ENCODE peak calls at places on chromosomes 1 and 21, in seven cellular contexts. S is heart right ventricle, J is GM23338, Y is neuronal stem cell, N is psoas muscle, M is neural progenitor cell, F is cardiac muscle cell. Z is an unnamed sample.
A peak's percentile ranks its signal among the peaks of the same experiment; 100 is the strongest.

GRCh38 chr1:109472779-109473178 is 6.4 kb downstream of the SYPL2 start:
- DNase-seq in S (no peak), J (no peak), Y (no peak), N (no peak), M (no peak), F (no peak), Z (no peak)

GRCh38 chr1:42456754-42457089 is 379 bp downstream of the PPCS start:
- DNase-seq in S (no peak), J (peak; percentile 72), Y (no peak), N (peak; percentile 43), M (no peak), F (no peak), Z (peak; percentile 54)

GRCh38 chr21:38787461-38788274 is 18.1 kb upstream of the ETS2 start:
- DNase-seq in S (no peak), J (peak; percentile 37), Y (no peak), N (no peak), M (no peak), F (no peak), Z (no peak)

GRCh38 chr1:22317231-22317919 is 134.3 kb upstream of the ZBTB40 start:
- DNase-seq in S (no peak), J (peak; percentile 76), Y (peak; percentile 24), N (no peak), M (peak; percentile 66), F (peak; percentile 36), Z (no peak)

GRCh38 chr1:57831624-57832023 is 407.8 kb upstream of the DAB1 start:
- DNase-seq in S (no peak), J (no peak), Y (no peak), N (no peak), M (no peak), F (no peak), Z (no peak)

GRCh38 chr1:167728818-167729410 is 7.1 kb downstream of the MPZL1 start:
- DNase-seq in S (no peak), J (no peak), Y (no peak), N (no peak), M (no peak), F (no peak), Z (no peak)

GRCh38 chr1:110337704-110338199 is 1.4 kb upstream of the RBM15 start:
- DNase-seq in S (peak; percentile 48), J (peak; percentile 67), Y (peak; percentile 38), N (peak; percentile 37), M (peak; percentile 68), F (peak; percentile 51), Z (peak; percentile 46)

GRCh38 chr1:26848947-26849774 is 13.8 kb upstream of the SFN start:
- DNase-seq in S (no peak), J (no peak), Y (no peak), N (peak; percentile 61), M (no peak), F (no peak), Z (peak; percentile 81)

GRCh38 chr1:29641921-29642320 is 405.6 kb downstream of the PTPRU start:
- DNase-seq in S (no peak), J (no peak), Y (no peak), N (no peak), M (no peak), F (no peak), Z (no peak)

GRCh38 chr1:240350910-240351331 is 259.2 kb downstream of the FMN2 start:
- DNase-seq in S (no peak), J (no peak), Y (no peak), N (no peak), M (no peak), F (no peak), Z (no peak)

GRCh38 chr21:45556645-45557601 is 14.7 kb upstream of the SLC19A1 start:
- DNase-seq in S (no peak), J (no peak), Y (no peak), N (no peak), M (no peak), F (no peak), Z (no peak)

GRCh38 chr1:6969106-6969505 is 183.9 kb downstream of the CAMTA1 start:
- DNase-seq in S (no peak), J (no peak), Y (no peak), N (no peak), M (no peak), F (no peak), Z (no peak)

GRCh38 chr1:161678510-161678909 is 15.6 kb downstream of the FCGR2B start:
- DNase-seq in S (no peak), J (no peak), Y (no peak), N (no peak), M (no peak), F (no peak), Z (no peak)

GRCh38 chr1:40451238-40451585 is 936 bp downstream of the ZFP69B start:
- DNase-seq in S (no peak), J (peak; percentile 6), Y (no peak), N (no peak), M (no peak), F (no peak), Z (no peak)

GRCh38 chr1:55673416-55673815 is 458.3 kb upstream of the USP24 start:
- DNase-seq in S (no peak), J (no peak), Y (no peak), N (no peak), M (no peak), F (no peak), Z (no peak)

GRCh38 chr1:33081554-33082305 is 777 bp downstream of the AZIN2 start:
- DNase-seq in S (no peak), J (peak; percentile 51), Y (no peak), N (no peak), M (peak; percentile 57), F (peak; percentile 22), Z (no peak)

GRCh38 chr1:174337000-174337681 is 110.6 kb upstream of the GPR52 start:
- DNase-seq in S (no peak), J (no peak), Y (no peak), N (no peak), M (no peak), F (no peak), Z (no peak)

GRCh38 chr21:32193066-32193465 is 85.8 kb downstream of the MIS18A start:
- DNase-seq in S (no peak), J (no peak), Y (no peak), N (no peak), M (no peak), F (no peak), Z (peak; percentile 5)

GRCh38 chr21:25280061-25280460 is 327.2 kb downstream of the MRPL39 start:
- DNase-seq in S (no peak), J (peak; percentile 2), Y (no peak), N (no peak), M (no peak), F (no peak), Z (no peak)

GRCh38 chr1:38038836-38039235 is 7.8 kb downstream of the POU3F1 start:
- DNase-seq in S (no peak), J (no peak), Y (no peak), N (no peak), M (no peak), F (no peak), Z (no peak)

GRCh38 chr1:206513312-206514111 is 6.2 kb downstream of the RASSF5 start:
- DNase-seq in S (peak; percentile 64), J (no peak), Y (no peak), N (peak; percentile 76), M (no peak), F (no peak), Z (no peak)

GRCh38 chr1:217919683-217920502 is 288.7 kb downstream of the SPATA17 start:
- DNase-seq in S (no peak), J (peak; percentile 12), Y (no peak), N (no peak), M (peak; percentile 32), F (no peak), Z (no peak)

GRCh38 chr21:31905444-31906400 is 32.9 kb downstream of the HUNK start:
- DNase-seq in S (no peak), J (no peak), Y (no peak), N (no peak), M (no peak), F (no peak), Z (no peak)

GRCh38 chr1:38489844-38490270 is 369.7 kb downstream of the RRAGC start:
- DNase-seq in S (no peak), J (peak; percentile 98), Y (no peak), N (no peak), M (peak; percentile 84), F (peak; percentile 43), Z (no peak)

GRCh38 chr21:32611471-32611997 is 643 bp downstream of the CFAP298 start:
- DNase-seq in S (peak; percentile 18), J (peak; percentile 60), Y (no peak), N (no peak), M (peak; percentile 57), F (peak; percentile 57), Z (peak; percentile 35)

GRCh38 chr1:36204347-36204909 is 19.8 kb upstream of the THRAP3 start:
- DNase-seq in S (peak; percentile 38), J (no peak), Y (no peak), N (peak; percentile 55), M (no peak), F (no peak), Z (no peak)

GRCh38 chr1:30400436-30400975 is 322.9 kb downstream of the MATN1 start:
- DNase-seq in S (no peak), J (no peak), Y (no peak), N (no peak), M (no peak), F (no peak), Z (no peak)

GRCh38 chr1:233227930-233228465 is 67.5 kb downstream of the PCNX2 start:
- DNase-seq in S (no peak), J (no peak), Y (no peak), N (no peak), M (no peak), F (no peak), Z (no peak)

GRCh38 chr1:79902418-79902817 is 895.9 kb upstream of the ADGRL4 start:
- DNase-seq in S (no peak), J (no peak), Y (no peak), N (no peak), M (no peak), F (no peak), Z (no peak)

DNA sequence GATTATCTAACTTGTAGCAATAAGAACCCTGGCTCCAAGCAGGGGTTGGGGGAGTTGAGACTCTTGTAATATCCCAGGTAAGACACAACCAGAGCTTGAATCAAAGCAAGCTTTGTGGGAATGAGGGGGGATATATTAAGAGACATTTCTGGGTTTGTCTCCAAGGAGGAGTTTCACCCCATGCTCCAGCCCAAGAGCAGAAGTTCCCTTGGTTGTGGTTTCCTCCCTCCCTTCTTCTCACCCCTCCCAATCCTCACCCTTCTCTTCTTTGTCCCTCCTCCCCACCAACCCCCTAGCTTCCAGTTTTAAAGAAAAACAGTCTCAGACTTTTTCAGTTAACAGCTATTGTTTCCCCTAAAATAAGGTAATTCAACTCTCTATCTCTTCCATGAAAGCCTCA is 11.9 kb downstream of the TRAF3IP3 start:
- DNase-seq in S (no peak), J (no peak), Y (no peak), N (no peak), M (no peak), F (no peak), Z (no peak)
- H3K4me3 ChIP-seq in S (no peak overlapping the region), J (no peak overlapping the region), Y (no peak overlapping the region), N (no peak overlapping the region), M (no peak overlapping the region), F (no peak overlapping the region), Z (no peak overlapping the region)

GRCh38 chr21:20020032-20020431 is 978.2 kb upstream of the NCAM2 start:
- DNase-seq in S (no peak), J (no peak), Y (no peak), N (no peak), M (no peak), F (no peak), Z (no peak)
- H3K4me1 ChIP-seq in S (no peaks in the 10 kb centered on the region), J (peaks cover 16% of the 10 kb centered on the region), Y (no peaks in the 10 kb centered on the region), N (no peaks in the 10 kb centered on the region), M (no peaks in the 10 kb centered on the region), F (no peaks in the 10 kb centered on the region), Z (no peaks in the 10 kb centered on the region)

GRCh38 chr21:43802713-43803313 is 13.4 kb downstream of the RRP1 start:
- DNase-seq in S (no peak), J (no peak), Y (no peak), N (no peak), M (no peak), F (no peak), Z (no peak)
- H3K36me3 ChIP-seq in S (peaks cover 9% of the 10 kb centered on the region), J (peaks cover 8% of the 10 kb centered on the region), Y (peaks cover 81% of the 10 kb centered on the region), N (peaks cover 75% of the 10 kb centered on the region), M (no peaks in the 10 kb centered on the region), F (peaks cover 16% of the 10 kb centered on the region), Z (peaks cover 68% of the 10 kb centered on the region)

GRCh38 chr21:34524671-34525601 is 12.9 kb upstream of the KCNE1 start:
- DNase-seq in S (no peak), J (peak; percentile 81), Y (no peak), N (no peak), M (peak; percentile 63), F (no peak), Z (no peak)
- H3K4me3 ChIP-seq in S (peak overlapping the region; percentile 60), J (peak overlapping the region; percentile 29), Y (no peak overlapping the region), N (peak overlapping the region; percentile 55), M (no peak overlapping the region), F (no peak overlapping the region), Z (no peak overlapping the region)